ENCODE peak calls at places on chromosomes 6 and 20, in ten cellular contexts. One of them, this sample, is unnamed.

GRCh38 chr6:170438402-170438753 is 114.7 kb downstream of the PSMB1 start:
- DNase-seq in NCI-H2171 treated with DMSO at 0.1 percent for 48 hours: peak
- DNase-seq in NCI-H774: peak
- DNase-seq in stimulated activated CD4-positive, alpha-beta T cell treated with anti-CD3 and anti-CD28 coated beads, Interleukin-4, amount 100 ng/mL, for 4 hours: peak
- DNase-seq in Ammon's horn: peak
- DNase-seq in ELR: peak
- DNase-seq in progenitor cell of endocrine pancreas: peak
- DNase-seq in LoVo: peak
- DNase-seq in HEK293T: peak
- DNase-seq in tibial nerve: peak
- DNase-seq in this sample: peak

GRCh38 chr20:62142252-62143117 is 709 bp downstream of the PSMA7 start:
- DNase-seq in NCI-H2171 treated with DMSO at 0.1 percent for 48 hours: no peak
- DNase-seq in NCI-H774: no peak
- DNase-seq in stimulated activated CD4-positive, alpha-beta T cell treated with anti-CD3 and anti-CD28 coated beads, Interleukin-4, amount 100 ng/mL, for 4 hours: no peak
- DNase-seq in Ammon's horn: no peak
- DNase-seq in ELR: peak
- DNase-seq in progenitor cell of endocrine pancreas: no peak
- DNase-seq in LoVo: no peak
- DNase-seq in HEK293T: no peak
- DNase-seq in tibial nerve: no peak
- DNase-seq in this sample: no peak

GRCh38 chr6:167666571-167667203 is 160.0 kb upstream of the AFDN start:
- DNase-seq in NCI-H2171 treated with DMSO at 0.1 percent for 48 hours: no peak
- DNase-seq in NCI-H774: no peak
- DNase-seq in stimulated activated CD4-positive, alpha-beta T cell treated with anti-CD3 and anti-CD28 coated beads, Interleukin-4, amount 100 ng/mL, for 4 hours: no peak
- DNase-seq in Ammon's horn: no peak
- DNase-seq in ELR: no peak
- DNase-seq in progenitor cell of endocrine pancreas: no peak
- DNase-seq in LoVo: no peak
- DNase-seq in HEK293T: no peak
- DNase-seq in tibial nerve: no peak
- DNase-seq in this sample: no peak

GRCh38 chr6:34695729-34696188 is 808 bp downstream of the ILRUN start:
- DNase-seq in NCI-H2171 treated with DMSO at 0.1 percent for 48 hours: no peak
- DNase-seq in NCI-H774: no peak
- DNase-seq in stimulated activated CD4-positive, alpha-beta T cell treated with anti-CD3 and anti-CD28 coated beads, Interleukin-4, amount 100 ng/mL, for 4 hours: no peak
- DNase-seq in Ammon's horn: no peak
- DNase-seq in ELR: no peak
- DNase-seq in progenitor cell of endocrine pancreas: no peak
- DNase-seq in LoVo: no peak
- DNase-seq in HEK293T: no peak
- DNase-seq in tibial nerve: no peak
- DNase-seq in this sample: no peak

GRCh38 chr6:56953597-56954388 is 1.1 kb upstream of the BEND6 start:
- DNase-seq in NCI-H2171 treated with DMSO at 0.1 percent for 48 hours: no peak
- DNase-seq in NCI-H774: no peak
- DNase-seq in stimulated activated CD4-positive, alpha-beta T cell treated with anti-CD3 and anti-CD28 coated beads, Interleukin-4, amount 100 ng/mL, for 4 hours: no peak
- DNase-seq in Ammon's horn: no peak
- DNase-seq in ELR: peak
- DNase-seq in progenitor cell of endocrine pancreas: no peak
- DNase-seq in LoVo: no peak
- DNase-seq in HEK293T: peak
- DNase-seq in tibial nerve: no peak
- DNase-seq in this sample: no peak

GRCh38 chr6:108557494-108558371 is 3.0 kb upstream of the FOXO3 start:
- DNase-seq in NCI-H2171 treated with DMSO at 0.1 percent for 48 hours: peak
- DNase-seq in NCI-H774: peak
- DNase-seq in stimulated activated CD4-positive, alpha-beta T cell treated with anti-CD3 and anti-CD28 coated beads, Interleukin-4, amount 100 ng/mL, for 4 hours: peak
- DNase-seq in Ammon's horn: peak
- DNase-seq in ELR: peak
- DNase-seq in progenitor cell of endocrine pancreas: peak
- DNase-seq in LoVo: peak
- DNase-seq in HEK293T: peak
- DNase-seq in tibial nerve: peak
- DNase-seq in this sample: peak

GRCh38 chr20:44615169-44615791 is 32.9 kb downstream of the PKIG start:
- DNase-seq in NCI-H2171 treated with DMSO at 0.1 percent for 48 hours: no peak
- DNase-seq in NCI-H774: no peak
- DNase-seq in stimulated activated CD4-positive, alpha-beta T cell treated with anti-CD3 and anti-CD28 coated beads, Interleukin-4, amount 100 ng/mL, for 4 hours: peak
- DNase-seq in Ammon's horn: no peak
- DNase-seq in ELR: no peak
- DNase-seq in progenitor cell of endocrine pancreas: no peak
- DNase-seq in LoVo: no peak
- DNase-seq in HEK293T: no peak
- DNase-seq in tibial nerve: no peak
- DNase-seq in this sample: no peak

GRCh38 chr6:133432021-133432989 is 191.1 kb downstream of the EYA4 start:
- DNase-seq in NCI-H2171 treated with DMSO at 0.1 percent for 48 hours: peak
- DNase-seq in NCI-H774: peak
- DNase-seq in stimulated activated CD4-positive, alpha-beta T cell treated with anti-CD3 and anti-CD28 coated beads, Interleukin-4, amount 100 ng/mL, for 4 hours: no peak
- DNase-seq in Ammon's horn: no peak
- DNase-seq in ELR: no peak
- DNase-seq in progenitor cell of endocrine pancreas: no peak
- DNase-seq in LoVo: no peak
- DNase-seq in HEK293T: no peak
- DNase-seq in tibial nerve: no peak
- DNase-seq in this sample: peak

GRCh38 chr6:166174031-166174430 is 6.4 kb upstream of the TBXT start:
- DNase-seq in NCI-H2171 treated with DMSO at 0.1 percent for 48 hours: no peak
- DNase-seq in NCI-H774: no peak
- DNase-seq in stimulated activated CD4-positive, alpha-beta T cell treated with anti-CD3 and anti-CD28 coated beads, Interleukin-4, amount 100 ng/mL, for 4 hours: no peak
- DNase-seq in Ammon's horn: no peak
- DNase-seq in ELR: no peak
- DNase-seq in progenitor cell of endocrine pancreas: no peak
- DNase-seq in LoVo: no peak
- DNase-seq in HEK293T: no peak
- DNase-seq in tibial nerve: no peak
- DNase-seq in this sample: no peak

GRCh38 chr6:146997062-146997461 is 207.2 kb upstream of the STXBP5 start:
- DNase-seq in NCI-H2171 treated with DMSO at 0.1 percent for 48 hours: no peak
- DNase-seq in NCI-H774: no peak
- DNase-seq in stimulated activated CD4-positive, alpha-beta T cell treated with anti-CD3 and anti-CD28 coated beads, Interleukin-4, amount 100 ng/mL, for 4 hours: no peak
- DNase-seq in Ammon's horn: no peak
- DNase-seq in ELR: peak
- DNase-seq in progenitor cell of endocrine pancreas: no peak
- DNase-seq in LoVo: no peak
- DNase-seq in HEK293T: no peak
- DNase-seq in tibial nerve: no peak
- DNase-seq in this sample: no peak

GRCh38 chr20:12175538-12175937 is 257.8 kb downstream of the BTBD3 start:
- DNase-seq in NCI-H2171 treated with DMSO at 0.1 percent for 48 hours: no peak
- DNase-seq in NCI-H774: no peak
- DNase-seq in stimulated activated CD4-positive, alpha-beta T cell treated with anti-CD3 and anti-CD28 coated beads, Interleukin-4, amount 100 ng/mL, for 4 hours: no peak
- DNase-seq in Ammon's horn: no peak
- DNase-seq in ELR: peak
- DNase-seq in progenitor cell of endocrine pancreas: no peak
- DNase-seq in LoVo: no peak
- DNase-seq in HEK293T: no peak
- DNase-seq in tibial nerve: no peak
- DNase-seq in this sample: no peak

GRCh38 chr20:8394308-8394945 is 262.4 kb downstream of the PLCB1 start:
- DNase-seq in NCI-H2171 treated with DMSO at 0.1 percent for 48 hours: no peak
- DNase-seq in NCI-H774: no peak
- DNase-seq in stimulated activated CD4-positive, alpha-beta T cell treated with anti-CD3 and anti-CD28 coated beads, Interleukin-4, amount 100 ng/mL, for 4 hours: no peak
- DNase-seq in Ammon's horn: no peak
- DNase-seq in ELR: peak
- DNase-seq in progenitor cell of endocrine pancreas: no peak
- DNase-seq in LoVo: no peak
- DNase-seq in HEK293T: no peak
- DNase-seq in tibial nerve: no peak
- DNase-seq in this sample: no peak

GRCh38 chr20:18443841-18444240 is 23.0 kb downstream of the DZANK1 start:
- DNase-seq in NCI-H2171 treated with DMSO at 0.1 percent for 48 hours: peak
- DNase-seq in NCI-H774: peak
- DNase-seq in stimulated activated CD4-positive, alpha-beta T cell treated with anti-CD3 and anti-CD28 coated beads, Interleukin-4, amount 100 ng/mL, for 4 hours: no peak
- DNase-seq in Ammon's horn: no peak
- DNase-seq in ELR: peak
- DNase-seq in progenitor cell of endocrine pancreas: no peak
- DNase-seq in LoVo: no peak
- DNase-seq in HEK293T: no peak
- DNase-seq in tibial nerve: no peak
- DNase-seq in this sample: peak

GRCh38 chr6:140225587-140226438 is 851.4 kb upstream of the CITED2 start:
- DNase-seq in NCI-H2171 treated with DMSO at 0.1 percent for 48 hours: no peak
- DNase-seq in NCI-H774: no peak
- DNase-seq in stimulated activated CD4-positive, alpha-beta T cell treated with anti-CD3 and anti-CD28 coated beads, Interleukin-4, amount 100 ng/mL, for 4 hours: no peak
- DNase-seq in Ammon's horn: no peak
- DNase-seq in ELR: peak
- DNase-seq in progenitor cell of endocrine pancreas: no peak
- DNase-seq in LoVo: no peak
- DNase-seq in HEK293T: no peak
- DNase-seq in tibial nerve: no peak
- DNase-seq in this sample: no peak

GRCh38 chr6:150547511-150548222 is 52.0 kb upstream of the PLEKHG1 start:
- DNase-seq in NCI-H2171 treated with DMSO at 0.1 percent for 48 hours: no peak
- DNase-seq in NCI-H774: no peak
- DNase-seq in stimulated activated CD4-positive, alpha-beta T cell treated with anti-CD3 and anti-CD28 coated beads, Interleukin-4, amount 100 ng/mL, for 4 hours: no peak
- DNase-seq in Ammon's horn: peak
- DNase-seq in ELR: no peak
- DNase-seq in progenitor cell of endocrine pancreas: no peak
- DNase-seq in LoVo: no peak
- DNase-seq in HEK293T: no peak
- DNase-seq in tibial nerve: peak
- DNase-seq in this sample: no peak

GRCh38 chr20:48690888-48691287 is 136.9 kb downstream of the PREX1 start:
- DNase-seq in NCI-H2171 treated with DMSO at 0.1 percent for 48 hours: no peak
- DNase-seq in NCI-H774: no peak
- DNase-seq in stimulated activated CD4-positive, alpha-beta T cell treated with anti-CD3 and anti-CD28 coated beads, Interleukin-4, amount 100 ng/mL, for 4 hours: no peak
- DNase-seq in Ammon's horn: peak
- DNase-seq in ELR: no peak
- DNase-seq in progenitor cell of endocrine pancreas: no peak
- DNase-seq in LoVo: no peak
- DNase-seq in HEK293T: no peak
- DNase-seq in tibial nerve: no peak
- DNase-seq in this sample: no peak

GRCh38 chr6:22149501-22150490 is 147.0 kb downstream of the PRL start:
- DNase-seq in NCI-H2171 treated with DMSO at 0.1 percent for 48 hours: no peak
- DNase-seq in NCI-H774: peak
- DNase-seq in stimulated activated CD4-positive, alpha-beta T cell treated with anti-CD3 and anti-CD28 coated beads, Interleukin-4, amount 100 ng/mL, for 4 hours: no peak
- DNase-seq in Ammon's horn: peak
- DNase-seq in ELR: no peak
- DNase-seq in progenitor cell of endocrine pancreas: no peak
- DNase-seq in LoVo: no peak
- DNase-seq in HEK293T: peak
- DNase-seq in tibial nerve: no peak
- DNase-seq in this sample: peak

GRCh38 chr6:18692920-18693319 is 305.8 kb downstream of the RNF144B start:
- DNase-seq in NCI-H2171 treated with DMSO at 0.1 percent for 48 hours: no peak
- DNase-seq in NCI-H774: no peak
- DNase-seq in stimulated activated CD4-positive, alpha-beta T cell treated with anti-CD3 and anti-CD28 coated beads, Interleukin-4, amount 100 ng/mL, for 4 hours: no peak
- DNase-seq in Ammon's horn: no peak
- DNase-seq in ELR: no peak
- DNase-seq in progenitor cell of endocrine pancreas: no peak
- DNase-seq in LoVo: no peak
- DNase-seq in HEK293T: no peak
- DNase-seq in tibial nerve: no peak
- DNase-seq in this sample: no peak

GRCh38 chr20:53937929-53938367 is 132.4 kb downstream of the BCAS1 start:
- DNase-seq in NCI-H2171 treated with DMSO at 0.1 percent for 48 hours: no peak
- DNase-seq in NCI-H774: no peak
- DNase-seq in stimulated activated CD4-positive, alpha-beta T cell treated with anti-CD3 and anti-CD28 coated beads, Interleukin-4, amount 100 ng/mL, for 4 hours: no peak
- DNase-seq in Ammon's horn: no peak
- DNase-seq in ELR: no peak
- DNase-seq in progenitor cell of endocrine pancreas: no peak
- DNase-seq in LoVo: no peak
- DNase-seq in HEK293T: no peak
- DNase-seq in tibial nerve: no peak
- DNase-seq in this sample: no peak

GRCh38 chr6:14035448-14035847 is 82.1 kb upstream of the CD83 start:
- DNase-seq in NCI-H2171 treated with DMSO at 0.1 percent for 48 hours: no peak
- DNase-seq in NCI-H774: no peak
- DNase-seq in stimulated activated CD4-positive, alpha-beta T cell treated with anti-CD3 and anti-CD28 coated beads, Interleukin-4, amount 100 ng/mL, for 4 hours: no peak
- DNase-seq in Ammon's horn: no peak
- DNase-seq in ELR: peak
- DNase-seq in progenitor cell of endocrine pancreas: no peak
- DNase-seq in LoVo: peak
- DNase-seq in HEK293T: no peak
- DNase-seq in tibial nerve: no peak
- DNase-seq in this sample: no peak

GRCh38 chr6:108133594-108134179 is 32.1 kb upstream of the NR2E1 start:
- DNase-seq in NCI-H2171 treated with DMSO at 0.1 percent for 48 hours: peak
- DNase-seq in NCI-H774: peak
- DNase-seq in stimulated activated CD4-positive, alpha-beta T cell treated with anti-CD3 and anti-CD28 coated beads, Interleukin-4, amount 100 ng/mL, for 4 hours: no peak
- DNase-seq in Ammon's horn: peak
- DNase-seq in ELR: peak
- DNase-seq in progenitor cell of endocrine pancreas: peak
- DNase-seq in LoVo: peak
- DNase-seq in HEK293T: peak
- DNase-seq in tibial nerve: no peak
- DNase-seq in this sample: peak

GRCh38 chr6:63941747-63942470 is 306.3 kb downstream of the PHF3 start:
- DNase-seq in NCI-H2171 treated with DMSO at 0.1 percent for 48 hours: no peak
- DNase-seq in NCI-H774: peak
- DNase-seq in stimulated activated CD4-positive, alpha-beta T cell treated with anti-CD3 and anti-CD28 coated beads, Interleukin-4, amount 100 ng/mL, for 4 hours: no peak
- DNase-seq in Ammon's horn: no peak
- DNase-seq in ELR: no peak
- DNase-seq in progenitor cell of endocrine pancreas: no peak
- DNase-seq in LoVo: no peak
- DNase-seq in HEK293T: no peak
- DNase-seq in tibial nerve: no peak
- DNase-seq in this sample: no peak

GRCh38 chr6:41966961-41967311 is 25.3 kb upstream of the CCND3 start:
- DNase-seq in NCI-H2171 treated with DMSO at 0.1 percent for 48 hours: no peak
- DNase-seq in NCI-H774: no peak
- DNase-seq in stimulated activated CD4-positive, alpha-beta T cell treated with anti-CD3 and anti-CD28 coated beads, Interleukin-4, amount 100 ng/mL, for 4 hours: no peak
- DNase-seq in Ammon's horn: no peak
- DNase-seq in ELR: peak
- DNase-seq in progenitor cell of endocrine pancreas: no peak
- DNase-seq in LoVo: peak
- DNase-seq in HEK293T: no peak
- DNase-seq in tibial nerve: no peak
- DNase-seq in this sample: no peak

GRCh38 chr6:141265748-141266647 is 866.7 kb upstream of the GJE1 start:
- DNase-seq in NCI-H2171 treated with DMSO at 0.1 percent for 48 hours: no peak
- DNase-seq in NCI-H774: no peak
- DNase-seq in stimulated activated CD4-positive, alpha-beta T cell treated with anti-CD3 and anti-CD28 coated beads, Interleukin-4, amount 100 ng/mL, for 4 hours: no peak
- DNase-seq in Ammon's horn: no peak
- DNase-seq in ELR: peak
- DNase-seq in progenitor cell of endocrine pancreas: no peak
- DNase-seq in LoVo: no peak
- DNase-seq in HEK293T: no peak
- DNase-seq in tibial nerve: no peak
- DNase-seq in this sample: no peak

GRCh38 chr6:157223021-157223430 is 100.3 kb downstream of the TMEM242 start:
- DNase-seq in NCI-H2171 treated with DMSO at 0.1 percent for 48 hours: no peak
- DNase-seq in NCI-H774: no peak
- DNase-seq in stimulated activated CD4-positive, alpha-beta T cell treated with anti-CD3 and anti-CD28 coated beads, Interleukin-4, amount 100 ng/mL, for 4 hours: no peak
- DNase-seq in Ammon's horn: no peak
- DNase-seq in ELR: peak
- DNase-seq in progenitor cell of endocrine pancreas: no peak
- DNase-seq in LoVo: no peak
- DNase-seq in HEK293T: no peak
- DNase-seq in tibial nerve: no peak
- DNase-seq in this sample: no peak

GRCh38 chr6:83430606-83431544 is at the start of gene ME1:
- DNase-seq in NCI-H2171 treated with DMSO at 0.1 percent for 48 hours: peak
- DNase-seq in NCI-H774: peak
- DNase-seq in stimulated activated CD4-positive, alpha-beta T cell treated with anti-CD3 and anti-CD28 coated beads, Interleukin-4, amount 100 ng/mL, for 4 hours: peak
- DNase-seq in Ammon's horn: peak
- DNase-seq in ELR: peak
- DNase-seq in progenitor cell of endocrine pancreas: peak
- DNase-seq in LoVo: peak
- DNase-seq in HEK293T: peak
- DNase-seq in tibial nerve: peak
- DNase-seq in this sample: no peak

GRCh38 chr6:6697620-6698019 is 109.1 kb downstream of the LY86 start:
- DNase-seq in NCI-H2171 treated with DMSO at 0.1 percent for 48 hours: peak
- DNase-seq in NCI-H774: no peak
- DNase-seq in stimulated activated CD4-positive, alpha-beta T cell treated with anti-CD3 and anti-CD28 coated beads, Interleukin-4, amount 100 ng/mL, for 4 hours: no peak
- DNase-seq in Ammon's horn: no peak
- DNase-seq in ELR: no peak
- DNase-seq in progenitor cell of endocrine pancreas: no peak
- DNase-seq in LoVo: no peak
- DNase-seq in HEK293T: no peak
- DNase-seq in tibial nerve: no peak
- DNase-seq in this sample: no peak

GRCh38 chr6:29502597-29502996 is 14.8 kb upstream of the MAS1L start:
- DNase-seq in NCI-H2171 treated with DMSO at 0.1 percent for 48 hours: no peak
- DNase-seq in NCI-H774: no peak
- DNase-seq in stimulated activated CD4-positive, alpha-beta T cell treated with anti-CD3 and anti-CD28 coated beads, Interleukin-4, amount 100 ng/mL, for 4 hours: no peak
- DNase-seq in Ammon's horn: peak
- DNase-seq in ELR: peak
- DNase-seq in progenitor cell of endocrine pancreas: no peak
- DNase-seq in LoVo: no peak
- DNase-seq in HEK293T: no peak
- DNase-seq in tibial nerve: no peak
- DNase-seq in this sample: no peak

This sample was measured in NCI-H1105.